ENCODE peak calls at places on chromosome 18, in seven cellular contexts. E is Peyer's patch, Z is upper lobe of left lung, C is thyroid gland, R is upper lobe of right lung, I is fibroblast of lung, M is IMR-90. Q is an unnamed sample. For H3K4me1, the result is how much of the 10 kb centered on the place peaks cover.

GRCh38 chr18:61822879-61823278 is 69.9 kb downstream of the RNF152 start:
- DNase-seq in E (no peak), Z (no peak), C (no peak), R (no peak), I (no peak), M (no peak), Q (no peak)

GRCh38 chr18:57550510-57550909 is 36.0 kb downstream of the FECH start:
- DNase-seq in E (no peak), Z (no peak), C (no peak), R (no peak), I (no peak), M (no peak), Q (no peak)

GRCh38 chr18:59779979-59780378 is 82.8 kb upstream of the CCBE1 start:
- DNase-seq in E (no peak), Z (no peak), C (no peak), R (no peak), I (peak), M (peak), Q (peak)

GRCh38 chr18:45802814-45803492 is 22.5 kb upstream of the SIGLEC15 start:
- DNase-seq in E (no peak), Z (no peak), C (no peak), R (no peak), I (peak), M (peak), Q (peak)

GRCh38 chr18:57497372-57498294 is 62.5 kb downstream of the ONECUT2 start:
- DNase-seq in E (no peak), Z (no peak), C (no peak), R (no peak), I (peak), M (peak), Q (peak)

GRCh38 chr18:63336366-63337099 is 17.0 kb upstream of the BCL2 start:
- DNase-seq in E (no peak), Z (no peak), C (no peak), R (no peak), I (peak), M (peak), Q (peak)

GRCh38 chr18:45384137-45384998 is 230.9 kb upstream of the SLC14A2 start:
- DNase-seq in E (peak), Z (peak), C (peak), R (no peak), I (peak), M (peak), Q (peak)

GRCh38 chr18:58863539-58864145 is 1.0 kb upstream of the ZNF532 start:
- DNase-seq in E (peak), Z (peak), C (peak), R (peak), I (peak), M (peak), Q (no peak)

GRCh38 chr18:59470627-59471121 is 111.6 kb upstream of the LMAN1 start:
- DNase-seq in E (no peak), Z (no peak), C (peak), R (no peak), I (no peak), M (no peak), Q (no peak)

GRCh38 chr18:80023173-80023572 is 11.1 kb upstream of the RBFA start:
- DNase-seq in E (no peak), Z (no peak), C (no peak), R (no peak), I (no peak), M (no peak), Q (no peak)

GRCh38 chr18:34322365-34323289 is 97.9 kb upstream of the NOL4 start:
- DNase-seq in E (peak), Z (peak), C (peak), R (peak), I (peak), M (peak), Q (no peak)

GRCh38 chr18:69935319-69936190 is 12.1 kb downstream of the CD226 start:
- DNase-seq in E (peak), Z (peak), C (peak), R (no peak), I (peak), M (no peak), Q (no peak)

GRCh38 chr18:5417342-5417741 is 121.8 kb upstream of the ZBTB14 start:
- DNase-seq in E (no peak), Z (peak), C (no peak), R (no peak), I (peak), M (peak), Q (no peak)

GRCh38 chr18:78268226-78268625 is 711.4 kb upstream of the SALL3 start:
- DNase-seq in E (no peak), Z (no peak), C (no peak), R (no peak), I (no peak), M (no peak), Q (no peak)

GRCh38 chr18:66560092-66560491 is 43.8 kb downstream of the CDH19 start:
- DNase-seq in E (no peak), Z (no peak), C (peak), R (no peak), I (peak), M (no peak), Q (peak)

GRCh38 chr18:998976-999375 is 94.3 kb downstream of the ADCYAP1 start:
- DNase-seq in E (no peak), Z (no peak), C (no peak), R (no peak), I (no peak), M (no peak), Q (no peak)

GRCh38 chr18:27277554-27277953 is 92.4 kb upstream of the CHST9 start:
- DNase-seq in E (no peak), Z (no peak), C (no peak), R (no peak), I (no peak), M (no peak), Q (no peak)

GRCh38 chr18:58754544-58755068 is 83.3 kb downstream of the MALT1 start:
- DNase-seq in E (peak), Z (no peak), C (no peak), R (peak), I (peak), M (no peak), Q (no peak)

GRCh38 chr18:74609535-74609934 is 11.9 kb downstream of the ZNF407 start:
- DNase-seq in E (no peak), Z (no peak), C (no peak), R (no peak), I (peak), M (peak), Q (peak)

GRCh38 chr18:21267370-21267769 is 25.3 kb downstream of the GREB1L start:
- DNase-seq in E (no peak), Z (no peak), C (no peak), R (no peak), I (no peak), M (no peak), Q (no peak)

GRCh38 chr18:26617151-26617554 is 68.8 kb upstream of the KCTD1 start:
- DNase-seq in E (no peak), Z (no peak), C (no peak), R (no peak), I (peak), M (peak), Q (peak)

GRCh38 chr18:35387367-35387685 is 10.2 kb upstream of the ZNF396 start:
- DNase-seq in E (no peak), Z (no peak), C (no peak), R (no peak), I (peak), M (peak), Q (no peak)

GRCh38 chr18:12377556-12378553 is 828 bp upstream of the AFG3L2 start:
- DNase-seq in E (peak), Z (no peak), C (no peak), R (no peak), I (peak), M (no peak), Q (no peak)

GRCh38 chr18:53864758-53865157 is 359.7 kb downstream of the MBD2 start:
- DNase-seq in E (no peak), Z (no peak), C (no peak), R (no peak), I (no peak), M (no peak), Q (no peak)

GRCh38 chr18:12258719-12259705 is 4.9 kb downstream of the CIDEA start:
- DNase-seq in E (no peak), Z (no peak), C (no peak), R (no peak), I (no peak), M (no peak), Q (no peak)

GRCh38 chr18:7020995-7021777 is 96.4 kb downstream of the LAMA1 start:
- DNase-seq in E (no peak), Z (no peak), C (no peak), R (no peak), I (no peak), M (no peak), Q (no peak)

GRCh38 chr18:55494441-55494840 is 93.6 kb downstream of the TCF4 start:
- DNase-seq in E (no peak), Z (no peak), C (no peak), R (no peak), I (no peak), M (no peak), Q (no peak)

GRCh38 chr18:48544116-48544515 is 5.3 kb downstream of the CTIF start:
- DNase-seq in E (no peak), Z (no peak), C (no peak), R (no peak), I (no peak), M (peak), Q (no peak)

GRCh38 chr18:48543228-48543627 is 4.4 kb downstream of the CTIF start:
- DNase-seq in E (no peak), Z (no peak), C (no peak), R (no peak), I (peak), M (no peak), Q (no peak)

GRCh38 chr18:48545690-48546365 is 7.0 kb downstream of the CTIF start:
- DNase-seq in E (no peak), Z (peak), C (no peak), R (peak), I (peak), M (peak), Q (peak)

GRCh38 chr18:48546411-48546810 is 7.6 kb downstream of the CTIF start:
- DNase-seq in E (no peak), Z (no peak), C (no peak), R (peak), I (peak), M (peak), Q (peak)

GRCh38 chr18:48544661-48545415 is 6.0 kb downstream of the CTIF start:
- DNase-seq in E (no peak), Z (no peak), C (no peak), R (no peak), I (no peak), M (no peak), Q (no peak)
- H3K4me1 ChIP-seq in E (under half), Z (under half), C (under half), R (under half), I (under half), M (half or more), Q (under half)

DNA sequence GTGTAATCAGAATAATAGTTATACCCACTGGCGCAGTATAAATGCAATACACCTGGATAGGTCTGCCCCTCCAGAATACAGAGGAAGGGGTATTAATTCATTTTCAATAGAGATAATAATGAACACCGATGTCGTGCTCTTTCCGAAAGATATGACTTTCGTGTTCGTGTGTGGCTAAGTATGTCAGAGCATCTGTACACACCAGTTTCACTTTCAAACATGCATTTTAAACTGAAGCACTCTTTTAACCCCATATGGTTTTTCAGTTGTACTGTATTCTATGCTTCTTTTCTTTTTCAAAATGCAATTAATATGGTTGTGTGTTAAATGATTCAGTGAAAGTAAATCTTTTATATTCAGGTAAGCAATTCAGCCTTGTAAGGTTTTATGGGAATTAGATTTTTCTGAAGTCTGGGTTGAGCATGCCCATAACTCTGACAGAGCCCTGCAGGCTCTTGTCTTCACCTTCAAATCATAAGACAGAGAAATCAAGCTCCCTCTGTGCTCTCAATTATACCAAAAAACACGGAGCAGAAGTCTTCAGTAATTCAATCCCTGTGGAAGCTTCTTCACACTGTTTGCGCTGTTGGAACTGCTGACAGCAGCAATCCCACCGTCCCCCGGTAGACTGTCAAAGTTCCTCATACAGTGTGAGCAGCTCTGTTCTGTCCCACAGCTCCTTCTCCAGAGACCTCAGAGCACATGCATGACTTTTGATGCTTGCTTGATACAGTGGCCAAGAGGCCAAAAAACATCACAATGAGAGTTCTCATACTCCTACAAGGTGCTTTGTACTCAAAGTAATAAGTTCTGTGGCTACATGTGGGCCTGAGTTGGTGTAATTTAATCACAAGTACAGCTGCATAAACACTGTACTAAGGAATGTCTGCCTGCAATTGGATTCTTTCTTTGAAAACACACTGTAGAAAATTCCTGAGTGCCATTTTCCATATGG is 186.9 kb downstream of the ZNF521 start:
- DNase-seq in E (no peak), Z (peak), C (no peak), R (no peak), I (peak), M (peak), Q (no peak)
- TF ChIP-seq CTCF in E (no peak), Z (peak), C (no peak), R (no peak), I (no peak), M (no peak), Q (no peak)

DNA sequence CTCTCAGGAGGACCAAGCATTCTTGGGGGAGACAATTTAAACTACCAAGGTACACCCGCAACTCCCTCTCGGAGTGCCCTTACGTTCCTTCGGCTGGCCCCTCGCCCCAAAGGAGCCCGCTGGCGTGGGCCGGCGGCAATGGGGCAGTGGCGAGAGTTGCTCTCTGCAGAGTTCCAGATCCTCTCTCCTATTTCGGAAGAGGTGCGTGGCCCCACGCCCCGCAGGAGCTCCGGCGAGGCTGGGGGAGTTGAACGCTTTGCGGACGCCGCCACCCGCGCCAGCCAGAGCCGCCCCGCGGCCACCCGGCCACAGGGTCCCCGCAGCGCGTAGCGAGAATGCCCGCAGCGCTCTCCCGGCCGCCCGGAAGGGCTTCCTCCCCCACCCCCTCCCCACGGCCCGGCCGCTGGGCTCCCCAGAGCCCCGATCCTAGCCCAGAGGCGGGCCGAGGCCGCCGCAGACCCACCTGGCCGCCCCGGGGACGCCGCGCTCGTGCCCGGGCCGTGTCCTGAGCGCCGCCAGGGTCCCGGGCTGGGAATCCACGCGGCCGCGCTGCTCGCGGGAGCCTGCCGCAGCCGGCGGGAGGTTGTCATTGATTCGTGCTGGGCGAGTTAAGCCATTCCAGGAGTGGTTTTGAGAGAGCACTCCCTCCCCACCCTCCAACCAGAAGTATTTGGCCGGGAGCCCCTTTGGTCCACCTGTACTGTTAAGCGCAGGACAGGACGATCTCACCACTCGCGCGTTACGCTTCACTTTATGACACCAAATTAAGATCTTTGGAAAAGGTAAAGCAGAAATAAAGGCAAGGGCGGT is 206.3 kb upstream of the SMAD2 start:
- DNase-seq in E (no peak), Z (peak), C (peak), R (no peak), I (no peak), M (no peak), Q (no peak)
- H3K27ac ChIP-seq in E (peak), Z (peak), C (peak), R (peak), I (no peak), M (no peak), Q (no peak)

GRCh38 chr18:76985156-76985950 is 147.2 kb downstream of the MBP start:
- DNase-seq in E (no peak), Z (no peak), C (no peak), R (no peak), I (no peak), M (no peak), Q (no peak)
- H3K4me1 ChIP-seq in E (under half), Z (under half), C (under half), R (under half), I (under half), M (under half), Q (under half)

GRCh38 chr18:72041313-72042032 is 502.7 kb downstream of the CBLN2 start:
- DNase-seq in E (no peak), Z (no peak), C (no peak), R (no peak), I (no peak), M (no peak), Q (no peak)
- TF ChIP-seq CTCF in E (no peak), Z (no peak), C (no peak), R (no peak), I (no peak), M (no peak), Q (no peak)

GRCh38 chr18:68721681-68722583 is 7.0 kb upstream of the TMX3 start:
- DNase-seq in E (no peak), Z (no peak), C (no peak), R (no peak), I (no peak), M (no peak), Q (no peak)
- H3K27ac ChIP-seq in E (peak), Z (peak), C (peak), R (peak), I (peak), M (no peak), Q (no peak)

Q was measured in foreskin keratinocyte.